ENCODE peak calls at places on chromosomes 3 and 15, in six cellular contexts. One of them, this sample, is unnamed.

GRCh38 chr3:48514431-48515227 is 10.7 kb upstream of the SHISA5 start:
- DNase-seq in LoVo: no peak
- DNase-seq in kidney epithelial cell: no peak
- DNase-seq in activated T-helper 1 cell treated with anti-CD3 and anti-CD28 coated beads, Interleukin-2, amount 50 U/mL, for 16 hours: no peak
- DNase-seq in progenitor cell of endocrine pancreas: no peak
- DNase-seq in astrocyte of the cerebellum: no peak
- DNase-seq in this sample: no peak

GRCh38 chr15:53910236-53910849 is 67.9 kb upstream of the UNC13C start:
- DNase-seq in LoVo: peak
- DNase-seq in kidney epithelial cell: peak
- DNase-seq in activated T-helper 1 cell treated with anti-CD3 and anti-CD28 coated beads, Interleukin-2, amount 50 U/mL, for 16 hours: no peak
- DNase-seq in progenitor cell of endocrine pancreas: no peak
- DNase-seq in astrocyte of the cerebellum: no peak
- DNase-seq in this sample: no peak

GRCh38 chr3:102478160-102478559 is 43.3 kb downstream of the ZPLD1 start:
- DNase-seq in LoVo: no peak
- DNase-seq in kidney epithelial cell: no peak
- DNase-seq in activated T-helper 1 cell treated with anti-CD3 and anti-CD28 coated beads, Interleukin-2, amount 50 U/mL, for 16 hours: no peak
- DNase-seq in progenitor cell of endocrine pancreas: no peak
- DNase-seq in astrocyte of the cerebellum: no peak
- DNase-seq in this sample: no peak

GRCh38 chr3:33980252-33980651 is 181.8 kb downstream of the PDCD6IP start:
- DNase-seq in LoVo: peak
- DNase-seq in kidney epithelial cell: peak
- DNase-seq in activated T-helper 1 cell treated with anti-CD3 and anti-CD28 coated beads, Interleukin-2, amount 50 U/mL, for 16 hours: no peak
- DNase-seq in progenitor cell of endocrine pancreas: no peak
- DNase-seq in astrocyte of the cerebellum: peak
- DNase-seq in this sample: no peak

GRCh38 chr15:25886498-25887140 is 23.5 kb upstream of the ATP10A start:
- DNase-seq in LoVo: no peak
- DNase-seq in kidney epithelial cell: no peak
- DNase-seq in activated T-helper 1 cell treated with anti-CD3 and anti-CD28 coated beads, Interleukin-2, amount 50 U/mL, for 16 hours: no peak
- DNase-seq in progenitor cell of endocrine pancreas: no peak
- DNase-seq in astrocyte of the cerebellum: no peak
- DNase-seq in this sample: no peak

GRCh38 chr15:70248116-70249025 is 150.7 kb upstream of the TLE3 start:
- DNase-seq in LoVo: no peak
- DNase-seq in kidney epithelial cell: no peak
- DNase-seq in activated T-helper 1 cell treated with anti-CD3 and anti-CD28 coated beads, Interleukin-2, amount 50 U/mL, for 16 hours: no peak
- DNase-seq in progenitor cell of endocrine pancreas: no peak
- DNase-seq in astrocyte of the cerebellum: no peak
- DNase-seq in this sample: peak

GRCh38 chr3:126897943-126898342 is 85.0 kb upstream of the PLXNA1 start:
- DNase-seq in LoVo: no peak
- DNase-seq in kidney epithelial cell: no peak
- DNase-seq in activated T-helper 1 cell treated with anti-CD3 and anti-CD28 coated beads, Interleukin-2, amount 50 U/mL, for 16 hours: no peak
- DNase-seq in progenitor cell of endocrine pancreas: no peak
- DNase-seq in astrocyte of the cerebellum: no peak
- DNase-seq in this sample: no peak

GRCh38 chr3:64327039-64327804 is 102.0 kb upstream of the PRICKLE2 start:
- DNase-seq in LoVo: no peak
- DNase-seq in kidney epithelial cell: no peak
- DNase-seq in activated T-helper 1 cell treated with anti-CD3 and anti-CD28 coated beads, Interleukin-2, amount 50 U/mL, for 16 hours: no peak
- DNase-seq in progenitor cell of endocrine pancreas: no peak
- DNase-seq in astrocyte of the cerebellum: no peak
- DNase-seq in this sample: no peak

GRCh38 chr3:133756716-133757694 is 10.8 kb downstream of the TF start:
- DNase-seq in LoVo: no peak
- DNase-seq in kidney epithelial cell: no peak
- DNase-seq in activated T-helper 1 cell treated with anti-CD3 and anti-CD28 coated beads, Interleukin-2, amount 50 U/mL, for 16 hours: no peak
- DNase-seq in progenitor cell of endocrine pancreas: no peak
- DNase-seq in astrocyte of the cerebellum: no peak
- DNase-seq in this sample: no peak

This sample was measured in HAP-1.